ENCODE peak calls at places on chromosomes 11 and 22, in nine cellular contexts. R is activated CD4-positive, alpha-beta T cell treated with anti-CD3 and anti-CD28 coated beads, Interleukin-2, amount 50 U/mL, for 48 hours; Y is NCI-H345; N is GM03348; Q is activated naive CD4-positive, alpha-beta T cell treated with anti-CD3 and anti-CD28 coated beads, Interleukin-2, amount 50 U/mL, for 16 hours; U is stimulated activated CD8-positive, alpha-beta memory T cell treated with anti-CD3 and anti-CD28 coated beads, Interleukin-7, amount 100 ng/mL, for 1 hour; K is psoas muscle; D is hypothalamus; J is PC-9. H is an unnamed sample.
A peak's percentile ranks its signal among the peaks of the same experiment; 100 is the strongest.

GRCh38 chr11:128299132-128299726 is 288.1 kb downstream of the ETS1 start:
- DNase-seq in D (no peak), U (no peak), Q (no peak), J (no peak), Y (no peak), N (peak; percentile 41), K (no peak), R (no peak), H (no peak)

GRCh38 chr22:46618667-46619066 is 1.5 kb upstream of the GRAMD4 start:
- DNase-seq in K (peak; percentile 73), Y (no peak), N (no peak), D (no peak), Q (no peak), U (no peak), R (no peak), J (no peak), H (no peak)

GRCh38 chr11:17978553-17979287 is 34.1 kb downstream of the SERGEF start:
- DNase-seq in K (peak; percentile 78), D (no peak), J (peak; percentile 48), Y (peak; percentile 56), Q (peak; percentile 16), R (peak; percentile 13), U (no peak), N (peak; percentile 80), H (peak; percentile 81)

GRCh38 chr11:9525116-9525515 is 48.4 kb upstream of the WEE1 start:
- DNase-seq in U (no peak), Y (no peak), Q (no peak), R (no peak), J (no peak), K (no peak), N (no peak), D (no peak), H (no peak)

GRCh38 chr11:66727883-66728759 is 895 bp downstream of the SPTBN2 start:
- DNase-seq in D (no peak), U (no peak), R (no peak), J (no peak), Y (peak; percentile 48), Q (no peak), N (peak; percentile 35), K (peak; percentile 39), H (peak; percentile 50)

GRCh38 chr11:106409201-106409600 is 331.7 kb downstream of the AASDHPPT start:
- DNase-seq in K (no peak), U (no peak), R (no peak), D (no peak), J (no peak), N (no peak), Q (no peak), Y (no peak), H (no peak)

GRCh38 chr11:10382518-10382917 is 72.5 kb upstream of the AMPD3 start:
- DNase-seq in U (no peak), K (no peak), R (no peak), J (no peak), Q (no peak), N (peak; percentile 46), D (no peak), Y (no peak), H (peak; percentile 80)

GRCh38 chr11:101202614-101203013 is 73.0 kb upstream of the PGR start:
- DNase-seq in N (no peak), D (no peak), Y (no peak), K (no peak), J (no peak), U (no peak), Q (no peak), R (no peak), H (no peak)

GRCh38 chr11:43269229-43269928 is 42.4 kb upstream of the API5 start:
- DNase-seq in N (no peak), D (no peak), Y (no peak), J (no peak), Q (no peak), R (no peak), K (peak; percentile 52), U (no peak), H (no peak)

GRCh38 chr11:64284048-64284961 is at the start of gene BAD:
- DNase-seq in Y (peak; percentile 96), Q (peak; percentile 91), N (peak; percentile 99), U (peak; percentile 85), D (peak; percentile 94), R (peak; percentile 95), J (peak; percentile 87), K (peak; percentile 97), H (peak; percentile 98)

GRCh38 chr22:46845281-46846153 is 83.1 kb downstream of the TBC1D22A start:
- DNase-seq in Q (no peak), J (no peak), U (no peak), Y (no peak), R (no peak), K (no peak), N (peak; percentile 73), D (no peak), H (no peak)

GRCh38 chr11:62477927-62478326 is 59.1 kb downstream of the SCGB1A1 start:
- DNase-seq in K (no peak), Q (no peak), Y (no peak), D (no peak), R (no peak), U (no peak), J (no peak), N (no peak), H (no peak)

GRCh38 chr11:35236667-35237003 is 97.7 kb downstream of the CD44 start:
- DNase-seq in R (no peak), Q (no peak), D (no peak), N (peak; percentile 59), J (no peak), Y (no peak), U (no peak), K (no peak), H (no peak)

GRCh38 chr11:91406009-91406408 is 818.6 kb upstream of the FAT3 start:
- DNase-seq in R (no peak), U (no peak), D (no peak), Q (no peak), J (no peak), Y (no peak), K (no peak), N (no peak), H (no peak)

GRCh38 chr11:107799245-107799859 is 59.2 kb downstream of the SLC35F2 start:
- DNase-seq in Q (peak; percentile 65), N (peak; percentile 91), R (peak; percentile 70), K (peak; percentile 81), D (no peak), J (peak; percentile 72), Y (peak; percentile 44), U (peak; percentile 18), H (peak; percentile 96)

GRCh38 chr11:70467196-70468085 is 69.1 kb downstream of the CTTN start:
- DNase-seq in D (no peak), N (peak; percentile 87), U (no peak), R (peak; percentile 64), K (peak; percentile 72), J (no peak), Q (peak; percentile 32), Y (peak; percentile 74), H (peak; percentile 85)

GRCh38 chr11:75272391-75272790 is 31.8 kb downstream of the TPBGL start:
- DNase-seq in N (no peak), D (no peak), Y (no peak), K (no peak), U (no peak), R (no peak), Q (no peak), J (no peak), H (no peak)

GRCh38 chr22:50218996-50219727 is 18.4 kb downstream of the SELENOO start:
- DNase-seq in R (no peak), Y (peak; percentile 82), U (no peak), K (peak; percentile 94), Q (no peak), N (peak; percentile 75), D (no peak), J (no peak), H (no peak)

GRCh38 chr11:87573708-87574107 is 536.0 kb downstream of the TMEM135 start:
- DNase-seq in R (no peak), Q (no peak), K (no peak), N (no peak), J (no peak), U (no peak), Y (no peak), D (no peak), H (no peak)

GRCh38 chr11:68978931-68979591 is 1.7 kb downstream of the MRGPRD start:
- DNase-seq in Q (no peak), D (no peak), R (no peak), K (peak; percentile 52), Y (no peak), J (no peak), U (no peak), N (no peak), H (no peak)

H was measured in Karpas-422.